ENCODE peak calls at places on chromosomes 3 and 15, in five cellular contexts. One of them, this sample, is unnamed.

GRCh38 chr3:141302364-141303141 is 65.8 kb upstream of the ZBTB38 start:
- DNase-seq in activated gamma-delta T cell treated with Interleukin-2 at 50 U/mL for 16 hours: no peak
- DNase-seq in GM04503: peak
- DNase-seq in HS-27A: no peak
- DNase-seq in central memory CD4-positive, alpha-beta T cell: no peak
- DNase-seq in this sample: no peak

GRCh38 chr3:125585595-125586223 is 9.6 kb downstream of the OSBPL11 start:
- DNase-seq in HS-27A: peak
- DNase-seq in central memory CD4-positive, alpha-beta T cell: peak
- DNase-seq in activated gamma-delta T cell treated with Interleukin-2 at 50 U/mL for 16 hours: peak
- DNase-seq in GM04503: peak
- DNase-seq in this sample: peak

GRCh38 chr3:16884748-16885587 is at the start of gene PLCL2:
- DNase-seq in activated gamma-delta T cell treated with Interleukin-2 at 50 U/mL for 16 hours: peak
- DNase-seq in central memory CD4-positive, alpha-beta T cell: peak
- DNase-seq in HS-27A: no peak
- DNase-seq in GM04503: no peak
- DNase-seq in this sample: peak

GRCh38 chr3:95775486-95776094 is 1038.8 kb upstream of the EPHA6 start:
- DNase-seq in GM04503: no peak
- DNase-seq in activated gamma-delta T cell treated with Interleukin-2 at 50 U/mL for 16 hours: no peak
- DNase-seq in HS-27A: no peak
- DNase-seq in central memory CD4-positive, alpha-beta T cell: no peak
- DNase-seq in this sample: no peak

GRCh38 chr15:98143116-98143515 is 182.6 kb downstream of the ARRDC4 start:
- DNase-seq in GM04503: no peak
- DNase-seq in central memory CD4-positive, alpha-beta T cell: no peak
- DNase-seq in HS-27A: no peak
- DNase-seq in activated gamma-delta T cell treated with Interleukin-2 at 50 U/mL for 16 hours: no peak
- DNase-seq in this sample: no peak

GRCh38 chr3:48469046-48469915 is 22.7 kb downstream of the ATRIP start:
- DNase-seq in HS-27A: no peak
- DNase-seq in activated gamma-delta T cell treated with Interleukin-2 at 50 U/mL for 16 hours: no peak
- DNase-seq in GM04503: no peak
- DNase-seq in central memory CD4-positive, alpha-beta T cell: no peak
- DNase-seq in this sample: no peak

GRCh38 chr3:181711325-181712135 is at the start of gene SOX2:
- DNase-seq in central memory CD4-positive, alpha-beta T cell: peak
- DNase-seq in GM04503: no peak
- DNase-seq in activated gamma-delta T cell treated with Interleukin-2 at 50 U/mL for 16 hours: no peak
- DNase-seq in HS-27A: no peak
- DNase-seq in this sample: no peak

GRCh38 chr15:74795961-74796625 is 14.2 kb downstream of the CSK start:
- DNase-seq in central memory CD4-positive, alpha-beta T cell: no peak
- DNase-seq in HS-27A: no peak
- DNase-seq in GM04503: no peak
- DNase-seq in activated gamma-delta T cell treated with Interleukin-2 at 50 U/mL for 16 hours: no peak
- DNase-seq in this sample: no peak

This sample was measured in naive B cell.